ENCODE peak calls at places on chromosomes 16 and 17, in four cellular contexts. One of them, this sample, is unnamed.

GRCh38 chr17:65039349-65039988 is 17.1 kb downstream of the GNA13 start:
- DNase-seq in activated T-helper 1 cell treated with anti-CD3 and anti-CD28 coated beads, Interleukin-12 subunit alpha, Interleukin-12 subunit beta, Interleukin-2, Interleukin-4 antibody, amounts not matched to agents 30 ng/mL and 10 ng/mL and 1 ng/mL, durations not matched to agents 14 hours and 24 hours and 36 hours: peak
- DNase-seq in choroid plexus epithelial cell: no peak
- DNase-seq in GM23338: no peak
- DNase-seq in this sample: no peak

GRCh38 chr17:47423406-47424295 is 99.9 kb downstream of the EFCAB13 start:
- DNase-seq in GM23338: peak
- DNase-seq in choroid plexus epithelial cell: peak
- DNase-seq in activated T-helper 1 cell treated with anti-CD3 and anti-CD28 coated beads, Interleukin-12 subunit alpha, Interleukin-12 subunit beta, Interleukin-2, Interleukin-4 antibody, amounts not matched to agents 30 ng/mL and 10 ng/mL and 1 ng/mL, durations not matched to agents 14 hours and 24 hours and 36 hours: no peak
- DNase-seq in this sample: peak

GRCh38 chr16:65767125-65767524 is 599.4 kb upstream of the CDH5 start:
- DNase-seq in GM23338: peak
- DNase-seq in activated T-helper 1 cell treated with anti-CD3 and anti-CD28 coated beads, Interleukin-12 subunit alpha, Interleukin-12 subunit beta, Interleukin-2, Interleukin-4 antibody, amounts not matched to agents 30 ng/mL and 10 ng/mL and 1 ng/mL, durations not matched to agents 14 hours and 24 hours and 36 hours: no peak
- DNase-seq in choroid plexus epithelial cell: no peak
- DNase-seq in this sample: no peak

GRCh38 chr16:66534376-66534799 is 15.5 kb downstream of the TK2 start:
- DNase-seq in GM23338: no peak
- DNase-seq in activated T-helper 1 cell treated with anti-CD3 and anti-CD28 coated beads, Interleukin-12 subunit alpha, Interleukin-12 subunit beta, Interleukin-2, Interleukin-4 antibody, amounts not matched to agents 30 ng/mL and 10 ng/mL and 1 ng/mL, durations not matched to agents 14 hours and 24 hours and 36 hours: no peak
- DNase-seq in choroid plexus epithelial cell: no peak
- DNase-seq in this sample: no peak

GRCh38 chr17:38632334-38632733 is 26.6 kb upstream of the SRCIN1 start:
- DNase-seq in activated T-helper 1 cell treated with anti-CD3 and anti-CD28 coated beads, Interleukin-12 subunit alpha, Interleukin-12 subunit beta, Interleukin-2, Interleukin-4 antibody, amounts not matched to agents 30 ng/mL and 10 ng/mL and 1 ng/mL, durations not matched to agents 14 hours and 24 hours and 36 hours: no peak
- DNase-seq in GM23338: no peak
- DNase-seq in choroid plexus epithelial cell: no peak
- DNase-seq in this sample: no peak

GRCh38 chr16:1311738-1312458 is 2.5 kb downstream of the UBE2I start:
- DNase-seq in activated T-helper 1 cell treated with anti-CD3 and anti-CD28 coated beads, Interleukin-12 subunit alpha, Interleukin-12 subunit beta, Interleukin-2, Interleukin-4 antibody, amounts not matched to agents 30 ng/mL and 10 ng/mL and 1 ng/mL, durations not matched to agents 14 hours and 24 hours and 36 hours: no peak
- DNase-seq in GM23338: no peak
- DNase-seq in choroid plexus epithelial cell: peak
- DNase-seq in this sample: peak

GRCh38 chr16:52497067-52497816 is 49.7 kb downstream of the TOX3 start:
- DNase-seq in GM23338: no peak
- DNase-seq in activated T-helper 1 cell treated with anti-CD3 and anti-CD28 coated beads, Interleukin-12 subunit alpha, Interleukin-12 subunit beta, Interleukin-2, Interleukin-4 antibody, amounts not matched to agents 30 ng/mL and 10 ng/mL and 1 ng/mL, durations not matched to agents 14 hours and 24 hours and 36 hours: no peak
- DNase-seq in choroid plexus epithelial cell: peak
- DNase-seq in this sample: no peak

GRCh38 chr16:57266531-57267268 is 17.8 kb downstream of the PLLP start:
- DNase-seq in choroid plexus epithelial cell: no peak
- DNase-seq in GM23338: no peak
- DNase-seq in activated T-helper 1 cell treated with anti-CD3 and anti-CD28 coated beads, Interleukin-12 subunit alpha, Interleukin-12 subunit beta, Interleukin-2, Interleukin-4 antibody, amounts not matched to agents 30 ng/mL and 10 ng/mL and 1 ng/mL, durations not matched to agents 14 hours and 24 hours and 36 hours: no peak
- DNase-seq in this sample: no peak

GRCh38 chr16:75566889-75567255 is 693 bp downstream of the GABARAPL2 start:
- DNase-seq in activated T-helper 1 cell treated with anti-CD3 and anti-CD28 coated beads, Interleukin-12 subunit alpha, Interleukin-12 subunit beta, Interleukin-2, Interleukin-4 antibody, amounts not matched to agents 30 ng/mL and 10 ng/mL and 1 ng/mL, durations not matched to agents 14 hours and 24 hours and 36 hours: no peak
- DNase-seq in choroid plexus epithelial cell: peak
- DNase-seq in GM23338: peak
- DNase-seq in this sample: peak

GRCh38 chr16:27491894-27492587 is 57.7 kb downstream of the GTF3C1 start:
- DNase-seq in choroid plexus epithelial cell: no peak
- DNase-seq in GM23338: no peak
- DNase-seq in activated T-helper 1 cell treated with anti-CD3 and anti-CD28 coated beads, Interleukin-12 subunit alpha, Interleukin-12 subunit beta, Interleukin-2, Interleukin-4 antibody, amounts not matched to agents 30 ng/mL and 10 ng/mL and 1 ng/mL, durations not matched to agents 14 hours and 24 hours and 36 hours: no peak
- DNase-seq in this sample: no peak

GRCh38 chr17:29742210-29742513 is 119.5 kb upstream of the CORO6 start:
- DNase-seq in activated T-helper 1 cell treated with anti-CD3 and anti-CD28 coated beads, Interleukin-12 subunit alpha, Interleukin-12 subunit beta, Interleukin-2, Interleukin-4 antibody, amounts not matched to agents 30 ng/mL and 10 ng/mL and 1 ng/mL, durations not matched to agents 14 hours and 24 hours and 36 hours: no peak
- DNase-seq in GM23338: no peak
- DNase-seq in choroid plexus epithelial cell: no peak
- DNase-seq in this sample: no peak

GRCh38 chr17:80482058-80482318 is 5.6 kb upstream of the NPTX1 start:
- DNase-seq in activated T-helper 1 cell treated with anti-CD3 and anti-CD28 coated beads, Interleukin-12 subunit alpha, Interleukin-12 subunit beta, Interleukin-2, Interleukin-4 antibody, amounts not matched to agents 30 ng/mL and 10 ng/mL and 1 ng/mL, durations not matched to agents 14 hours and 24 hours and 36 hours: no peak
- DNase-seq in GM23338: no peak
- DNase-seq in choroid plexus epithelial cell: no peak
- DNase-seq in this sample: no peak

GRCh38 chr16:972316-973002 is 1.7 kb upstream of the LMF1 start:
- DNase-seq in choroid plexus epithelial cell: no peak
- DNase-seq in GM23338: no peak
- DNase-seq in activated T-helper 1 cell treated with anti-CD3 and anti-CD28 coated beads, Interleukin-12 subunit alpha, Interleukin-12 subunit beta, Interleukin-2, Interleukin-4 antibody, amounts not matched to agents 30 ng/mL and 10 ng/mL and 1 ng/mL, durations not matched to agents 14 hours and 24 hours and 36 hours: no peak
- DNase-seq in this sample: no peak

GRCh38 chr17:79812969-79813825 is 16.3 kb upstream of the CBX8 start:
- DNase-seq in choroid plexus epithelial cell: no peak
- DNase-seq in activated T-helper 1 cell treated with anti-CD3 and anti-CD28 coated beads, Interleukin-12 subunit alpha, Interleukin-12 subunit beta, Interleukin-2, Interleukin-4 antibody, amounts not matched to agents 30 ng/mL and 10 ng/mL and 1 ng/mL, durations not matched to agents 14 hours and 24 hours and 36 hours: no peak
- DNase-seq in GM23338: no peak
- DNase-seq in this sample: no peak